ENCODE peak calls at places on chromosome 20, in ten cellular contexts. One of them, this sample, is unnamed.
A peak's percentile ranks its signal among the peaks of the same experiment; 100 is the strongest.

GRCh38 chr20:1417273-1417672 is 24.4 kb upstream of the FKBP1A start:
- DNase-seq in mucosa of gallbladder: no peak
- DNase-seq in posterior vena cava: no peak
- DNase-seq in activated CD8-positive, alpha-beta T cell treated with anti-CD3 and anti-CD28 coated beads for 36 hours: no peak
- DNase-seq in head of caudate nucleus: peak; percentile 17
- DNase-seq in anterior cingulate cortex: no peak
- DNase-seq in globus pallidus: no peak
- DNase-seq in activated naive CD8-positive, alpha-beta T cell treated with anti-CD3 and anti-CD28 coated beads, Interleukin-2, amount 10 ng/mL, durations not matched to agents 7 days and 5 days: no peak
- DNase-seq in GM13976: no peak
- DNase-seq in H4: peak; percentile 50
- DNase-seq in this sample: no peak

GRCh38 chr20:32325706-32326506 is 32.2 kb upstream of the ASXL1 start:
- DNase-seq in mucosa of gallbladder: peak; percentile 49
- DNase-seq in posterior vena cava: no peak
- DNase-seq in activated CD8-positive, alpha-beta T cell treated with anti-CD3 and anti-CD28 coated beads for 36 hours: no peak
- DNase-seq in head of caudate nucleus: no peak
- DNase-seq in anterior cingulate cortex: no peak
- DNase-seq in globus pallidus: no peak
- DNase-seq in activated naive CD8-positive, alpha-beta T cell treated with anti-CD3 and anti-CD28 coated beads, Interleukin-2, amount 10 ng/mL, durations not matched to agents 7 days and 5 days: no peak
- DNase-seq in GM13976: no peak
- DNase-seq in H4: peak; percentile 72
- DNase-seq in this sample: peak; percentile 79

GRCh38 chr20:35699127-35699913 is at the start of the genes NFS1 and ROMO1:
- DNase-seq in mucosa of gallbladder: peak; percentile 81
- DNase-seq in posterior vena cava: peak; percentile 96
- DNase-seq in activated CD8-positive, alpha-beta T cell treated with anti-CD3 and anti-CD28 coated beads for 36 hours: peak; percentile 93
- DNase-seq in head of caudate nucleus: peak; percentile 95
- DNase-seq in anterior cingulate cortex: peak; percentile 81
- DNase-seq in globus pallidus: peak; percentile 79
- DNase-seq in activated naive CD8-positive, alpha-beta T cell treated with anti-CD3 and anti-CD28 coated beads, Interleukin-2, amount 10 ng/mL, durations not matched to agents 7 days and 5 days: peak; percentile 88
- DNase-seq in GM13976: peak; percentile 95
- DNase-seq in H4: peak; percentile 76
- DNase-seq in this sample: peak; percentile 80

GRCh38 chr20:50224553-50225255 is 34.1 kb downstream of the CEBPB start:
- DNase-seq in mucosa of gallbladder: peak; percentile 66
- DNase-seq in posterior vena cava: peak; percentile 95
- DNase-seq in activated CD8-positive, alpha-beta T cell treated with anti-CD3 and anti-CD28 coated beads for 36 hours: peak; percentile 20
- DNase-seq in head of caudate nucleus: no peak
- DNase-seq in anterior cingulate cortex: no peak
- DNase-seq in globus pallidus: no peak
- DNase-seq in activated naive CD8-positive, alpha-beta T cell treated with anti-CD3 and anti-CD28 coated beads, Interleukin-2, amount 10 ng/mL, durations not matched to agents 7 days and 5 days: no peak
- DNase-seq in GM13976: no peak
- DNase-seq in H4: peak; percentile 58
- DNase-seq in this sample: no peak

GRCh38 chr20:33105336-33105924 is 26.0 kb downstream of the BPIFB4 start:
- DNase-seq in mucosa of gallbladder: no peak
- DNase-seq in posterior vena cava: peak; percentile 68
- DNase-seq in activated CD8-positive, alpha-beta T cell treated with anti-CD3 and anti-CD28 coated beads for 36 hours: no peak
- DNase-seq in head of caudate nucleus: no peak
- DNase-seq in anterior cingulate cortex: no peak
- DNase-seq in globus pallidus: no peak
- DNase-seq in activated naive CD8-positive, alpha-beta T cell treated with anti-CD3 and anti-CD28 coated beads, Interleukin-2, amount 10 ng/mL, durations not matched to agents 7 days and 5 days: no peak
- DNase-seq in GM13976: no peak
- DNase-seq in H4: no peak
- DNase-seq in this sample: no peak

GRCh38 chr20:1336699-1337387 is 7.9 kb upstream of the SDCBP2 start:
- DNase-seq in mucosa of gallbladder: peak; percentile 59
- DNase-seq in posterior vena cava: peak; percentile 92
- DNase-seq in activated CD8-positive, alpha-beta T cell treated with anti-CD3 and anti-CD28 coated beads for 36 hours: peak; percentile 31
- DNase-seq in head of caudate nucleus: peak; percentile 73
- DNase-seq in anterior cingulate cortex: no peak
- DNase-seq in globus pallidus: no peak
- DNase-seq in activated naive CD8-positive, alpha-beta T cell treated with anti-CD3 and anti-CD28 coated beads, Interleukin-2, amount 10 ng/mL, durations not matched to agents 7 days and 5 days: no peak
- DNase-seq in GM13976: no peak
- DNase-seq in H4: no peak
- DNase-seq in this sample: peak; percentile 40

GRCh38 chr20:33810885-33811762 is at the start of gene CHMP4B:
- DNase-seq in mucosa of gallbladder: peak; percentile 99
- DNase-seq in posterior vena cava: peak; percentile 100
- DNase-seq in activated CD8-positive, alpha-beta T cell treated with anti-CD3 and anti-CD28 coated beads for 36 hours: peak; percentile 99
- DNase-seq in head of caudate nucleus: peak; percentile 100
- DNase-seq in anterior cingulate cortex: peak; percentile 97
- DNase-seq in globus pallidus: peak; percentile 98
- DNase-seq in activated naive CD8-positive, alpha-beta T cell treated with anti-CD3 and anti-CD28 coated beads, Interleukin-2, amount 10 ng/mL, durations not matched to agents 7 days and 5 days: peak; percentile 97
- DNase-seq in GM13976: peak; percentile 98
- DNase-seq in H4: peak; percentile 97
- DNase-seq in this sample: peak; percentile 99

GRCh38 chr20:4601630-4602296 is 119.9 kb upstream of the PRND start:
- DNase-seq in mucosa of gallbladder: no peak
- DNase-seq in posterior vena cava: no peak
- DNase-seq in activated CD8-positive, alpha-beta T cell treated with anti-CD3 and anti-CD28 coated beads for 36 hours: no peak
- DNase-seq in head of caudate nucleus: peak; percentile 95
- DNase-seq in anterior cingulate cortex: peak; percentile 81
- DNase-seq in globus pallidus: peak; percentile 89
- DNase-seq in activated naive CD8-positive, alpha-beta T cell treated with anti-CD3 and anti-CD28 coated beads, Interleukin-2, amount 10 ng/mL, durations not matched to agents 7 days and 5 days: no peak
- DNase-seq in GM13976: no peak
- DNase-seq in H4: peak; percentile 80
- DNase-seq in this sample: peak; percentile 64

GRCh38 chr20:1686151-1686748 is 28.7 kb upstream of the SIRPG start:
- DNase-seq in mucosa of gallbladder: no peak
- DNase-seq in posterior vena cava: no peak
- DNase-seq in activated CD8-positive, alpha-beta T cell treated with anti-CD3 and anti-CD28 coated beads for 36 hours: peak; percentile 17
- DNase-seq in head of caudate nucleus: no peak
- DNase-seq in anterior cingulate cortex: no peak
- DNase-seq in globus pallidus: no peak
- DNase-seq in activated naive CD8-positive, alpha-beta T cell treated with anti-CD3 and anti-CD28 coated beads, Interleukin-2, amount 10 ng/mL, durations not matched to agents 7 days and 5 days: no peak
- DNase-seq in GM13976: no peak
- DNase-seq in H4: no peak
- DNase-seq in this sample: no peak

GRCh38 chr20:4876301-4876700 is 125.0 kb downstream of the SLC23A2 start:
- DNase-seq in mucosa of gallbladder: no peak
- DNase-seq in posterior vena cava: no peak
- DNase-seq in activated CD8-positive, alpha-beta T cell treated with anti-CD3 and anti-CD28 coated beads for 36 hours: no peak
- DNase-seq in head of caudate nucleus: no peak
- DNase-seq in anterior cingulate cortex: no peak
- DNase-seq in globus pallidus: no peak
- DNase-seq in activated naive CD8-positive, alpha-beta T cell treated with anti-CD3 and anti-CD28 coated beads, Interleukin-2, amount 10 ng/mL, durations not matched to agents 7 days and 5 days: no peak
- DNase-seq in GM13976: no peak
- DNase-seq in H4: no peak
- DNase-seq in this sample: no peak

GRCh38 chr20:723756-724155 is 44.5 kb downstream of the SLC52A3 start:
- DNase-seq in mucosa of gallbladder: no peak
- DNase-seq in posterior vena cava: peak; percentile 54
- DNase-seq in activated CD8-positive, alpha-beta T cell treated with anti-CD3 and anti-CD28 coated beads for 36 hours: no peak
- DNase-seq in head of caudate nucleus: no peak
- DNase-seq in anterior cingulate cortex: no peak
- DNase-seq in globus pallidus: no peak
- DNase-seq in activated naive CD8-positive, alpha-beta T cell treated with anti-CD3 and anti-CD28 coated beads, Interleukin-2, amount 10 ng/mL, durations not matched to agents 7 days and 5 days: no peak
- DNase-seq in GM13976: no peak
- DNase-seq in H4: no peak
- DNase-seq in this sample: no peak

GRCh38 chr20:8918145-8918544 is 150.7 kb upstream of the PLCB4 start:
- DNase-seq in mucosa of gallbladder: no peak
- DNase-seq in posterior vena cava: no peak
- DNase-seq in activated CD8-positive, alpha-beta T cell treated with anti-CD3 and anti-CD28 coated beads for 36 hours: no peak
- DNase-seq in head of caudate nucleus: no peak
- DNase-seq in anterior cingulate cortex: no peak
- DNase-seq in globus pallidus: no peak
- DNase-seq in activated naive CD8-positive, alpha-beta T cell treated with anti-CD3 and anti-CD28 coated beads, Interleukin-2, amount 10 ng/mL, durations not matched to agents 7 days and 5 days: no peak
- DNase-seq in GM13976: no peak
- DNase-seq in H4: no peak
- DNase-seq in this sample: no peak

GRCh38 chr20:17732907-17733521 is 33.2 kb downstream of the BANF2 start:
- DNase-seq in mucosa of gallbladder: no peak
- DNase-seq in posterior vena cava: no peak
- DNase-seq in activated CD8-positive, alpha-beta T cell treated with anti-CD3 and anti-CD28 coated beads for 36 hours: no peak
- DNase-seq in head of caudate nucleus: no peak
- DNase-seq in anterior cingulate cortex: no peak
- DNase-seq in globus pallidus: no peak
- DNase-seq in activated naive CD8-positive, alpha-beta T cell treated with anti-CD3 and anti-CD28 coated beads, Interleukin-2, amount 10 ng/mL, durations not matched to agents 7 days and 5 days: no peak
- DNase-seq in GM13976: no peak
- DNase-seq in H4: no peak
- DNase-seq in this sample: no peak

GRCh38 chr20:40009542-40009941 is 679.5 kb downstream of the MAFB start:
- DNase-seq in mucosa of gallbladder: no peak
- DNase-seq in posterior vena cava: no peak
- DNase-seq in activated CD8-positive, alpha-beta T cell treated with anti-CD3 and anti-CD28 coated beads for 36 hours: no peak
- DNase-seq in head of caudate nucleus: no peak
- DNase-seq in anterior cingulate cortex: no peak
- DNase-seq in globus pallidus: no peak
- DNase-seq in activated naive CD8-positive, alpha-beta T cell treated with anti-CD3 and anti-CD28 coated beads, Interleukin-2, amount 10 ng/mL, durations not matched to agents 7 days and 5 days: no peak
- DNase-seq in GM13976: no peak
- DNase-seq in H4: no peak
- DNase-seq in this sample: no peak